ENCODE peak calls at places on chromosomes 4 and X, in nine cellular contexts. S, T, Q, D, W, F, M, K and R are unnamed samples.

GRCh38 chr4:118927976-118928375 is 39.3 kb downstream of the SYNPO2 start:
- DNase-seq in S (peak; percentile 38), T (no peak), Q (no peak), D (no peak), W (no peak), F (no peak), M (no peak), K (no peak), R (no peak)

GRCh38 chr4:61740950-61741638 is 541.0 kb downstream of the ADGRL3 start:
- DNase-seq in S (peak; percentile 7), T (no peak), Q (no peak), D (peak; percentile 61), W (no peak), F (no peak), M (no peak), K (no peak), R (no peak)

GRCh38 chrX:40095588-40096394 is 2.0 kb downstream of the BCOR start:
- DNase-seq in S (no peak), T (peak; percentile 51), Q (no peak), D (peak; percentile 31), W (no peak), F (no peak), M (no peak), K (no peak), R (no peak)

GRCh38 chr4:137422666-137423065 is 109.6 kb downstream of the PCDH18 start:
- DNase-seq in S (peak; percentile 7), T (peak; percentile 3), Q (no peak), D (no peak), W (no peak), F (no peak), M (no peak), K (no peak), R (no peak)

GRCh38 chr4:126458993-126459392 is 1144.2 kb downstream of the FAT4 start:
- DNase-seq in S (peak; percentile 8), T (peak; percentile 37), Q (peak; percentile 70), D (no peak), W (peak; percentile 80), F (no peak), M (no peak), K (peak; percentile 43), R (peak; percentile 81)

GRCh38 chr4:6465985-6466384 is 6.4 kb downstream of the PPP2R2C start:
- DNase-seq in S (no peak), T (no peak), Q (no peak), D (no peak), W (no peak), F (no peak), M (no peak), K (no peak), R (no peak)

GRCh38 chr4:83208776-83209365 is 75.7 kb downstream of the COQ2 start:
- DNase-seq in S (no peak), T (peak; percentile 66), Q (peak; percentile 53), D (no peak), W (no peak), F (no peak), M (no peak), K (no peak), R (no peak)

GRCh38 chr4:147139455-147140198 is 194.0 kb upstream of the TTC29 start:
- DNase-seq in S (no peak), T (no peak), Q (no peak), D (no peak), W (no peak), F (no peak), M (no peak), K (no peak), R (no peak)

GRCh38 chr4:61921890-61922289 is 721.8 kb downstream of the ADGRL3 start:
- DNase-seq in S (no peak), T (no peak), Q (no peak), D (no peak), W (no peak), F (no peak), M (no peak), K (no peak), R (no peak)

GRCh38 chrX:38999967-39000745 is 198.9 kb downstream of the MID1IP1 start:
- DNase-seq in S (peak; percentile 7), T (no peak), Q (peak; percentile 53), D (no peak), W (peak; percentile 31), F (no peak), M (no peak), K (peak; percentile 8), R (peak; percentile 77)

GRCh38 chrX:4830880-4831557 is 1117.6 kb upstream of the PRKX start:
- DNase-seq in S (peak; percentile 1), T (no peak), Q (no peak), D (no peak), W (no peak), F (no peak), M (no peak), K (no peak), R (no peak)

GRCh38 chr4:20403317-20403716 is 151.6 kb downstream of the SLIT2 start:
- DNase-seq in S (no peak), T (no peak), Q (no peak), D (no peak), W (no peak), F (no peak), M (no peak), K (no peak), R (no peak)

GRCh38 chrX:25597561-25597960 is 540.6 kb upstream of the MAGEB18 start:
- DNase-seq in S (peak; percentile 35), T (no peak), Q (no peak), D (no peak), W (no peak), F (no peak), M (no peak), K (no peak), R (no peak)

GRCh38 chr4:4401049-4401448 is 14.1 kb downstream of the NSG1 start:
- DNase-seq in S (no peak), T (no peak), Q (no peak), D (no peak), W (no peak), F (no peak), M (no peak), K (no peak), R (no peak)

GRCh38 chr4:182853731-182854130 is 63.5 kb downstream of the DCTD start:
- DNase-seq in S (no peak), T (no peak), Q (no peak), D (no peak), W (no peak), F (no peak), M (no peak), K (no peak), R (no peak)

GRCh38 chrX:34404386-34405070 is 252.6 kb downstream of the TMEM47 start:
- DNase-seq in S (no peak), T (no peak), Q (no peak), D (no peak), W (no peak), F (no peak), M (no peak), K (no peak), R (no peak)

GRCh38 chr4:100189820-100190642 is at the start of gene DDIT4L:
- DNase-seq in S (peak; percentile 35), T (peak; percentile 74), Q (peak; percentile 35), D (peak; percentile 35), W (peak; percentile 37), F (peak; percentile 69), M (peak; percentile 1), K (no peak), R (no peak)

GRCh38 chrX:129747533-129747932 is 8.8 kb downstream of the XPNPEP2 start:
- DNase-seq in S (no peak), T (no peak), Q (no peak), D (no peak), W (no peak), F (no peak), M (no peak), K (no peak), R (no peak)
- H3K4me3 ChIP-seq in S (no peak overlapping the region), T (no peak overlapping the region), Q (no peak overlapping the region), D (no peak overlapping the region), W (no peak overlapping the region), F (no peak overlapping the region), M (no peak overlapping the region), K (no peak overlapping the region), R (no peak overlapping the region)

GRCh38 chrX:118495958-118496762 is 545 bp downstream of the DOCK11 start:
- DNase-seq in S (peak; percentile 11), T (peak; percentile 45), Q (no peak), D (peak; percentile 14), W (no peak), F (peak; percentile 49), M (peak; percentile 77), K (no peak), R (no peak)

GRCh38 chrX:118496763-118497079 is 1.1 kb downstream of the DOCK11 start:
- DNase-seq in S (no peak), T (peak; percentile 27), Q (no peak), D (no peak), W (no peak), F (no peak), M (no peak), K (no peak), R (no peak)

GRCh38 chrX:118498351-118498750 is 2.7 kb downstream of the DOCK11 start:
- DNase-seq in S (no peak), T (no peak), Q (no peak), D (no peak), W (no peak), F (no peak), M (no peak), K (no peak), R (no peak)

GRCh38 chrX:118498755-118499154 is 3.1 kb downstream of the DOCK11 start:
- DNase-seq in S (no peak), T (no peak), Q (no peak), D (no peak), W (no peak), F (no peak), M (no peak), K (no peak), R (no peak)

DNA sequence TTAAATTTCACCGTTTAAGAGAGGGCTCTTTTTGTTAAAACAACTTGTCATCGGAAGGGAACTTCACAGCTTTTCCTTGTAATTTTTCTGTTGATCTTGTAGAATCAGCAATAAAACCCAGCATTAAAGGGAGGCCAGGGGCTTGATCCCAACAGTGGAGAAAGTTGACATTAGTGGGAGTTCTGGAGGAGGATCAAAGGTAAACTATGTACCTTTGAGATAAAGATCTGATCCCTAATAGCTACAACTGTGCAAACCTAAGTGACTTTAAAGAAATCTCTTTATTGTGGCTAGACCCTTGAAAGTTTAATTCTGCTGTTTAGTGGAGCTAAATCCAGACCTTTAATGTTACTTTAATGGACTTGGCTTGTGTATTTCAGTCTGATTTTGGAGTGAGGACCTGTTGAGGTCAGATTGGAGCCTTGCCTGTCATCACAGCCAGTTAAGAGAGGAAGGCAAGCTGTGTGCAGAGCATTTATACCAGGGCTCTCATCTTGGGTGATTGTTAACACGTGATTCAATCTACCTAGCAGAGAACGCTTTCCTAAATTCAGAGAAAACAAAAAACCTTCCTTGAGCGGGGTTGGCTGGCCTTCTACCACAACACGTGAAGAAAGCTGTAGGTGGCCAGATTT is 1.7 kb downstream of the DOCK11 start:
- DNase-seq in S (no peak), T (no peak), Q (no peak), D (no peak), W (no peak), F (no peak), M (peak; percentile 34), K (no peak), R (no peak)
- H3K4me3 ChIP-seq in S (peak overlapping the region; percentile 65), T (peak overlapping the region; percentile 91), Q (peak overlapping the region; percentile 78), D (no peak overlapping the region), W (peak overlapping the region; percentile 78), F (peak overlapping the region; percentile 69), M (peak overlapping the region; percentile 91), K (peak overlapping the region; percentile 76), R (peak overlapping the region; percentile 73)

GRCh38 chrX:100410901-100411801 is 1.1 kb upstream of the PCDH19 start:
- DNase-seq in S (no peak), T (peak; percentile 18), Q (no peak), D (no peak), W (no peak), F (peak; percentile 12), M (no peak), K (no peak), R (no peak)
- H3K4me3 ChIP-seq in S (no peak overlapping the region), T (peak overlapping the region; percentile 40), Q (no peak overlapping the region), D (no peak overlapping the region), W (no peak overlapping the region), F (peak overlapping the region; percentile 55), M (no peak overlapping the region), K (no peak overlapping the region), R (no peak overlapping the region)

GRCh38 chr4:153117554-153117953 is 86.7 kb upstream of the TRIM2 start:
- DNase-seq in S (no peak), T (no peak), Q (no peak), D (no peak), W (no peak), F (no peak), M (no peak), K (no peak), R (no peak)
- H3K4me3 ChIP-seq in S (no peak overlapping the region), T (no peak overlapping the region), Q (no peak overlapping the region), D (no peak overlapping the region), W (no peak overlapping the region), F (no peak overlapping the region), M (no peak overlapping the region), K (no peak overlapping the region), R (no peak overlapping the region)